ENCODE peak calls at places on chromosomes 1 and 21, in five cellular contexts. One of them, this sample, is unnamed.

GRCh38 chr21:20783611-20784010 is 214.6 kb upstream of the NCAM2 start:
- DNase-seq in heart left ventricle: no peak
- DNase-seq in tibial nerve: no peak
- DNase-seq in Peyer's patch: no peak
- DNase-seq in GM12891: no peak
- DNase-seq in this sample: no peak

GRCh38 chr1:21240706-21241105 is 49.6 kb downstream of the ECE1 start:
- DNase-seq in tibial nerve: no peak
- DNase-seq in Peyer's patch: no peak
- DNase-seq in heart left ventricle: no peak
- DNase-seq in GM12891: no peak
- DNase-seq in this sample: no peak

GRCh38 chr21:45330075-45330781 is 42.5 kb upstream of the POFUT2 start:
- DNase-seq in Peyer's patch: peak; percentile 75
- DNase-seq in GM12891: no peak
- DNase-seq in tibial nerve: no peak
- DNase-seq in heart left ventricle: peak; percentile 44
- DNase-seq in this sample: peak; percentile 94

GRCh38 chr1:67687649-67688048 is 2.6 kb downstream of the GADD45A start:
- DNase-seq in GM12891: no peak
- DNase-seq in tibial nerve: no peak
- DNase-seq in heart left ventricle: no peak
- DNase-seq in Peyer's patch: no peak
- DNase-seq in this sample: no peak

GRCh38 chr1:230459463-230459862 is 33.3 kb upstream of the PGBD5 start:
- DNase-seq in GM12891: no peak
- DNase-seq in heart left ventricle: no peak
- DNase-seq in Peyer's patch: no peak
- DNase-seq in tibial nerve: no peak
- DNase-seq in this sample: no peak

GRCh38 chr1:172719694-172720138 is 60.8 kb downstream of the FASLG start:
- DNase-seq in heart left ventricle: no peak
- DNase-seq in tibial nerve: no peak
- DNase-seq in GM12891: no peak
- DNase-seq in Peyer's patch: no peak
- DNase-seq in this sample: no peak

GRCh38 chr1:111729271-111729921 is 9.8 kb downstream of the INKA2 start:
- DNase-seq in GM12891: no peak
- DNase-seq in tibial nerve: no peak
- DNase-seq in Peyer's patch: no peak
- DNase-seq in heart left ventricle: peak; percentile 76
- DNase-seq in this sample: no peak

GRCh38 chr1:229567109-229567868 is 8.8 kb upstream of the ABCB10 start:
- DNase-seq in GM12891: no peak
- DNase-seq in tibial nerve: no peak
- DNase-seq in Peyer's patch: no peak
- DNase-seq in heart left ventricle: no peak
- DNase-seq in this sample: no peak

GRCh38 chr1:64686828-64687724 is 57.8 kb upstream of the RAVER2 start:
- DNase-seq in heart left ventricle: no peak
- DNase-seq in Peyer's patch: peak; percentile 72
- DNase-seq in GM12891: peak; percentile 21
- DNase-seq in tibial nerve: no peak
- DNase-seq in this sample: peak; percentile 41

GRCh38 chr1:175448467-175448866 is 255.9 kb upstream of the KIAA0040 start:
- DNase-seq in tibial nerve: no peak
- DNase-seq in Peyer's patch: no peak
- DNase-seq in heart left ventricle: no peak
- DNase-seq in GM12891: no peak
- DNase-seq in this sample: no peak

GRCh38 chr1:229323205-229323604 is 19.6 kb downstream of the CCSAP start:
- DNase-seq in GM12891: no peak
- DNase-seq in tibial nerve: no peak
- DNase-seq in heart left ventricle: no peak
- DNase-seq in Peyer's patch: no peak
- DNase-seq in this sample: no peak

GRCh38 chr1:112686835-112687234 is 12.4 kb downstream of the MOV10 start:
- DNase-seq in heart left ventricle: no peak
- DNase-seq in tibial nerve: no peak
- DNase-seq in Peyer's patch: no peak
- DNase-seq in GM12891: no peak
- DNase-seq in this sample: no peak

GRCh38 chr1:240099748-240100147 is 8.1 kb downstream of the FMN2 start:
- DNase-seq in GM12891: no peak
- DNase-seq in tibial nerve: no peak
- DNase-seq in heart left ventricle: no peak
- DNase-seq in Peyer's patch: no peak
- DNase-seq in this sample: no peak

GRCh38 chr1:201930803-201931202 is 15.5 kb downstream of the LMOD1 start:
- DNase-seq in tibial nerve: no peak
- DNase-seq in Peyer's patch: no peak
- DNase-seq in GM12891: no peak
- DNase-seq in heart left ventricle: no peak
- DNase-seq in this sample: no peak

GRCh38 chr21:35840197-35840799 is 220.0 kb downstream of the SETD4 start:
- DNase-seq in Peyer's patch: peak; percentile 84
- DNase-seq in tibial nerve: peak; percentile 56
- DNase-seq in GM12891: peak; percentile 9
- DNase-seq in heart left ventricle: peak; percentile 59
- DNase-seq in this sample: peak; percentile 47

GRCh38 chr1:168057921-168058320 is 78.8 kb downstream of the GPR161 start:
- DNase-seq in heart left ventricle: no peak
- DNase-seq in tibial nerve: no peak
- DNase-seq in GM12891: no peak
- DNase-seq in Peyer's patch: no peak
- DNase-seq in this sample: no peak

GRCh38 chr1:21681426-21681825 is 12.3 kb upstream of the RAP1GAP start:
- DNase-seq in heart left ventricle: no peak
- DNase-seq in tibial nerve: no peak
- DNase-seq in Peyer's patch: no peak
- DNase-seq in GM12891: no peak
- DNase-seq in this sample: no peak

GRCh38 chr1:35505911-35506798 is 51.0 kb downstream of the KIAA0319L start:
- DNase-seq in Peyer's patch: peak; percentile 64
- DNase-seq in GM12891: peak; percentile 20
- DNase-seq in tibial nerve: no peak
- DNase-seq in heart left ventricle: peak; percentile 27
- DNase-seq in this sample: peak; percentile 4

GRCh38 chr1:150233359-150234308 is 2.3 kb downstream of the ANP32E start:
- DNase-seq in heart left ventricle: no peak
- DNase-seq in GM12891: no peak
- DNase-seq in tibial nerve: no peak
- DNase-seq in Peyer's patch: peak; percentile 54
- DNase-seq in this sample: no peak

GRCh38 chr21:44092201-44092600 is 15.0 kb upstream of the PWP2 start:
- DNase-seq in GM12891: no peak
- DNase-seq in tibial nerve: no peak
- DNase-seq in Peyer's patch: peak; percentile 52
- DNase-seq in heart left ventricle: no peak
- DNase-seq in this sample: no peak

GRCh38 chr21:37642493-37642892 is 273.8 kb downstream of the KCNJ6 start:
- DNase-seq in Peyer's patch: no peak
- DNase-seq in GM12891: no peak
- DNase-seq in tibial nerve: no peak
- DNase-seq in heart left ventricle: no peak
- DNase-seq in this sample: no peak

GRCh38 chr1:205444931-205445652 is 10.8 kb downstream of the BLACAT1 start:
- DNase-seq in tibial nerve: no peak
- DNase-seq in Peyer's patch: no peak
- DNase-seq in GM12891: no peak
- DNase-seq in heart left ventricle: peak; percentile 20
- DNase-seq in this sample: no peak

DNA sequence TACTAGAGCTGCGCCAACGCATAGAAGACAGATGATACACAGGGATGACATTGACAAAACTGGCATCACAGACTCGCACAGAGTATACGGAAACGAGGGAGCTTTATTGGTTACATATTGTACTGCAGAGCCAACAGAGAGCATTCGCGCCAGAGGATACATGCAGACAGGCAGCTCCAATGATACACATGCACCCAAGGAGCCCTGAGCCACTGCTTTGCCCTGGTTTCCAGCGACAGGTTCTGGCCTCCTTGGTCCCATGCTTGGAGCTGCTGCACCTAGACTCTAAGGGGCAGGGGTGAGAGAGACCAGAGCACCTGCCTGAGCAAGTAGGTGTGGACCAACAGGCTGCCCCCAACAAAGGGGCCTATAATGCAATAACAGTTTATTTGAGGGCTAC is 65.6 kb downstream of the KDM1A start:
- DNase-seq in tibial nerve: no peak
- DNase-seq in GM12891: no peak
- DNase-seq in Peyer's patch: no peak
- DNase-seq in heart left ventricle: no peak
- DNase-seq in this sample: no peak
- TF ChIP-seq POLR2A in tibial nerve: no peak
- TF ChIP-seq POLR2A in GM12891: no peak
- TF ChIP-seq POLR2A in Peyer's patch: no peak
- TF ChIP-seq POLR2A in heart left ventricle: no peak
- TF ChIP-seq POLR2A in this sample: no peak

GRCh38 chr1:12616709-12617373 is 1.2 kb downstream of the DHRS3 start:
- DNase-seq in GM12891: no peak
- DNase-seq in tibial nerve: no peak
- DNase-seq in heart left ventricle: peak; percentile 57
- DNase-seq in Peyer's patch: no peak
- DNase-seq in this sample: no peak

GRCh38 chr1:12617511-12617900 is 504 bp downstream of the DHRS3 start:
- DNase-seq in heart left ventricle: no peak
- DNase-seq in Peyer's patch: no peak
- DNase-seq in GM12891: no peak
- DNase-seq in tibial nerve: no peak
- DNase-seq in this sample: no peak

GRCh38 chr1:12619396-12620141 is 1.6 kb upstream of the DHRS3 start:
- DNase-seq in Peyer's patch: peak; percentile 94
- DNase-seq in heart left ventricle: peak; percentile 89
- DNase-seq in tibial nerve: peak; percentile 86
- DNase-seq in GM12891: peak; percentile 69
- DNase-seq in this sample: peak; percentile 58

GRCh38 chr1:12618661-12619395 is 818 bp upstream of the DHRS3 start:
- DNase-seq in Peyer's patch: peak; percentile 89
- DNase-seq in heart left ventricle: peak; percentile 89
- DNase-seq in GM12891: no peak
- DNase-seq in tibial nerve: peak; percentile 59
- DNase-seq in this sample: peak; percentile 81

DNA sequence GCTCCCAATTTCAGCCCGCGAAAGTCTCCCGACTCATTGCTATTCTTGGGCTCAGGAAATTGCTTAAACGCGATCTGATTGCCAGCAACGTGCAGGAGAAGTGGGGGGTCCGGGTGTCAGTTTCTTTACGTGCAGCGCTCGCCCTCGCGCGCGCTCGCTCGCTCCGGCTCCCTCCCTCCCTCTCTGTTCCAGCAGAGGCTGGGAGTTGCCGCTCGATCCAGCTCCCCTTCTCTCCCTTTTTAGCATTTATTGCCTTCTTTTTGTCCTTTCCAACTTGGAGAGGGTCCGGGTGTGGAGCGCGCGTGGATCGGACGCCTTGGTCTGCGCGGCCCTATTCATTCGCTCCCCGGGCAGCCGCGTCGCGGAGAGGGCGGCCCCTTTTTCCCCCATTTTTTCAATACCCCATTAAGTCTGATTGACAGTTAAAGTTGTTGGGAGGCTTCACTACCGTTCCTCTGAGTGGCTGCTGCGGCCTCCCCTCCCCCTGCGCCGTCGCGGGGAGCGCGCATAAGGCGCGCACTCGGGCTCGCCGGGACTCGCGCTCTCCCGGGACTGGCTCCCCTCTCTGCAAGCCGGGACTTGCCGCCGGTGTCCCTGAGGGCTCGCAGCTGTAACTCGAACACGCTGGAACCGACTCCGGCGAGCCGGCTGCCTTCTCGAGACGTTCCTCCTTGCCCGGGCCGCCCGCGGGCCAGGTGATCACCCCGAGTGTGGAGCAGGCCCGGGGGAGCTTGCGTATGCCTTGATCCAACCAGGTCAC is at the start of gene DHRS3:
- DNase-seq in tibial nerve: peak; percentile 61
- DNase-seq in GM12891: peak; percentile 46
- DNase-seq in heart left ventricle: peak; percentile 78
- DNase-seq in Peyer's patch: peak; percentile 87
- DNase-seq in this sample: no peak
- TF ChIP-seq POLR2A in tibial nerve: peak; percentile 84
- TF ChIP-seq POLR2A in GM12891: no peak
- TF ChIP-seq POLR2A in heart left ventricle: peak; percentile 53
- TF ChIP-seq POLR2A in Peyer's patch: peak; percentile 76
- TF ChIP-seq POLR2A in this sample: no peak

GRCh38 chr1:155308493-155309422 is at the start of gene FDPS:
- DNase-seq in GM12891: peak; percentile 94
- DNase-seq in tibial nerve: peak; percentile 96
- DNase-seq in heart left ventricle: peak; percentile 99
- DNase-seq in Peyer's patch: peak; percentile 99
- DNase-seq in this sample: peak; percentile 98
- TF ChIP-seq POLR2A in GM12891: peak; percentile 81
- TF ChIP-seq POLR2A in tibial nerve: peak; percentile 85
- TF ChIP-seq POLR2A in heart left ventricle: peak; percentile 77
- TF ChIP-seq POLR2A in Peyer's patch: peak; percentile 63
- TF ChIP-seq POLR2A in this sample: peak; percentile 53

DNA sequence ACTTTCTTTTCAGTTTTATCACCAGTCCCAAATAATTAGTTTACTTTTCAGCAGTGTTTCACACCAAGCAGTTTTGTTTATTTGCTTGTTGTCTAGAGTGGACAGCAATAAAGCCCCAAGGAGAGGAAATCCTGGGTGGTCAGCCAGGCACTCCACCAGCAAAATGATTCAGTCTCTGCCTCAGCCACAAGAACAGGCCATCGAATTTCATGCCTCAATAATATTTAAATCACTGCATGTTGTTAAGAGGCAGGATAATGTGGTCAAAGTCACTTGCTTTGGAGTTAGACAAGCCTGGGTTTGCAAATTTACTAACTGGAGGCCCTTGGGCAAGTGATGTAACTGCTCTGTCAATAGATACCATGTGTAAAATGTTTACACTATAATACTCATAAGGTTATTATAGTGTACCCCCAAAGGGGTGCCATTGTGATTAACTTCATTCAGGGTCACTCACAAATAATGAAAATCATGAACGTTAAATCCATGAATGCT is 349.6 kb downstream of the LMO4 start:
- DNase-seq in tibial nerve: no peak
- DNase-seq in heart left ventricle: no peak
- DNase-seq in Peyer's patch: no peak
- DNase-seq in GM12891: no peak
- DNase-seq in this sample: no peak
- TF ChIP-seq POLR2A in tibial nerve: no peak
- TF ChIP-seq POLR2A in heart left ventricle: no peak
- TF ChIP-seq POLR2A in Peyer's patch: no peak
- TF ChIP-seq POLR2A in GM12891: no peak
- TF ChIP-seq POLR2A in this sample: no peak

DNA sequence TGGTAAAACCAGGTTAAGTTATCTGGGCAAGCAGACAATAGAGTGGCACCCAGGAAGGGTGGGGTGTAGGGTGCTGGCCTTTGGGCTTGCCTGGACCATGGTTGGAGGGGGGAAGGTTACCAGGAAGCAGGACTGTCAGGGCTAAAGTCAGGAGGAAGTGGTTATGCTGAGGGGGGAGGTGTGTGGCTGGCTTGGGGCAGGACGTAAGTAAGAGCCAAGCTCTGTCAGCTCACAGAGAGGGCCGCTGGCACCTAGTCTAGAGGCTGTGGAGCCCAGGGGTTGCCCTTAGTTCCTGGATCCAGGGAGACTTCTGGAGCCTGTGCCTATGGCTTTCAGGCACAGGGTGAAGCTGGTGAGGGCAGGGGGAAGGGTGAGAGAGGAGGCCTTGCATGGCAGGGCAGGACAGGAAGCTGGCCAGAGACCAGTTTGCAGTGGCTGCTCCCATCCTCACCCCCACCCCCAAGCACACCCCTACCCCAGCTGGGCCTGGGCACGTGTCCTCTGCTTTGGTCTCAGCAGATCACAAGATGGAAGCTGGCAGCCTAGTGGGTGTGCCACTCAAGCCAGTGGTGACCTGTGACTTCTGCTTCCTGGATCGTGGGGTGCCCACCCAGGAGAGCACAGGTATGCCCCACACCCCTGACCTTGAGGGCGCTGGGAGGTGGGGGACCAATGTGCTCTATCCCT is 20.5 kb upstream of the SMYD3 start:
- DNase-seq in tibial nerve: no peak
- DNase-seq in GM12891: no peak
- DNase-seq in Peyer's patch: no peak
- DNase-seq in heart left ventricle: no peak
- DNase-seq in this sample: no peak
- TF ChIP-seq POLR2A in tibial nerve: no peak
- TF ChIP-seq POLR2A in GM12891: no peak
- TF ChIP-seq POLR2A in Peyer's patch: no peak
- TF ChIP-seq POLR2A in heart left ventricle: no peak
- TF ChIP-seq POLR2A in this sample: no peak